ENCODE peak calls at places on chromosome 4, in four cellular contexts. One of them, this sample, is unnamed.

GRCh38 chr4:182555997-182556418 is 312.8 kb downstream of the TENM3 start:
- DNase-seq in glomerular endothelial cell: no peak
- DNase-seq in COR-L47: peak
- DNase-seq in hepatic stellate cell: peak
- DNase-seq in this sample: no peak

GRCh38 chr4:7918981-7919380 is 20.7 kb downstream of the AFAP1 start:
- DNase-seq in glomerular endothelial cell: no peak
- DNase-seq in COR-L47: no peak
- DNase-seq in hepatic stellate cell: no peak
- DNase-seq in this sample: no peak

GRCh38 chr4:54268151-54268550 is 39.1 kb downstream of the PDGFRA start:
- DNase-seq in glomerular endothelial cell: no peak
- DNase-seq in COR-L47: no peak
- DNase-seq in hepatic stellate cell: no peak
- DNase-seq in this sample: no peak

GRCh38 chr4:74772106-74772505 is 22.2 kb downstream of the BTC start:
- DNase-seq in glomerular endothelial cell: no peak
- DNase-seq in COR-L47: no peak
- DNase-seq in hepatic stellate cell: no peak
- DNase-seq in this sample: no peak

GRCh38 chr4:30744957-30745640 is 24.9 kb downstream of the PCDH7 start:
- DNase-seq in glomerular endothelial cell: no peak
- DNase-seq in COR-L47: no peak
- DNase-seq in hepatic stellate cell: no peak
- DNase-seq in this sample: no peak

GRCh38 chr4:82753725-82754410 is 44.7 kb downstream of the SCD5 start:
- DNase-seq in glomerular endothelial cell: no peak
- DNase-seq in COR-L47: no peak
- DNase-seq in hepatic stellate cell: no peak
- DNase-seq in this sample: no peak

GRCh38 chr4:128527356-128527755 is 239.7 kb upstream of the PGRMC2 start:
- DNase-seq in glomerular endothelial cell: no peak
- DNase-seq in COR-L47: no peak
- DNase-seq in hepatic stellate cell: no peak
- DNase-seq in this sample: no peak

GRCh38 chr4:17709760-17710068 is 71.7 kb downstream of the FAM184B start:
- DNase-seq in glomerular endothelial cell: no peak
- DNase-seq in COR-L47: no peak
- DNase-seq in hepatic stellate cell: no peak
- DNase-seq in this sample: no peak

GRCh38 chr4:150283689-150284088 is 205.4 kb downstream of the DCLK2 start:
- DNase-seq in glomerular endothelial cell: no peak
- DNase-seq in COR-L47: no peak
- DNase-seq in hepatic stellate cell: peak
- DNase-seq in this sample: peak

GRCh38 chr4:128675083-128675482 is 134.4 kb upstream of the JADE1 start:
- DNase-seq in glomerular endothelial cell: no peak
- DNase-seq in COR-L47: no peak
- DNase-seq in hepatic stellate cell: no peak
- DNase-seq in this sample: peak

GRCh38 chr4:53905935-53906377 is 158.4 kb downstream of the CHIC2 start:
- DNase-seq in glomerular endothelial cell: no peak
- DNase-seq in COR-L47: no peak
- DNase-seq in hepatic stellate cell: no peak
- DNase-seq in this sample: no peak

GRCh38 chr4:86155766-86156165 is 204.1 kb downstream of the MAPK10 start:
- DNase-seq in glomerular endothelial cell: no peak
- DNase-seq in COR-L47: no peak
- DNase-seq in hepatic stellate cell: no peak
- DNase-seq in this sample: no peak

GRCh38 chr4:41154814-41155177 is 59.5 kb downstream of the APBB2 start:
- DNase-seq in glomerular endothelial cell: no peak
- DNase-seq in COR-L47: no peak
- DNase-seq in hepatic stellate cell: no peak
- DNase-seq in this sample: peak

GRCh38 chr4:124631760-124632159 is 80.8 kb downstream of the ANKRD50 start:
- DNase-seq in glomerular endothelial cell: peak
- DNase-seq in COR-L47: no peak
- DNase-seq in hepatic stellate cell: peak
- DNase-seq in this sample: peak

GRCh38 chr4:105992641-105993305 is 97.5 kb downstream of the NPNT start:
- DNase-seq in glomerular endothelial cell: no peak
- DNase-seq in COR-L47: no peak
- DNase-seq in hepatic stellate cell: no peak
- DNase-seq in this sample: no peak

GRCh38 chr4:157014621-157015591 is 43.3 kb upstream of the PDGFC start:
- DNase-seq in glomerular endothelial cell: no peak
- DNase-seq in COR-L47: no peak
- DNase-seq in hepatic stellate cell: peak
- DNase-seq in this sample: peak

GRCh38 chr4:119498520-119498919 is 130.1 kb downstream of the PDE5A start:
- DNase-seq in glomerular endothelial cell: no peak
- DNase-seq in COR-L47: no peak
- DNase-seq in hepatic stellate cell: no peak
- DNase-seq in this sample: no peak

GRCh38 chr4:129172181-129172580 is 76.2 kb downstream of the C4orf33 start:
- DNase-seq in glomerular endothelial cell: no peak
- DNase-seq in COR-L47: no peak
- DNase-seq in hepatic stellate cell: no peak
- DNase-seq in this sample: no peak

GRCh38 chr4:168830777-168831512 is 179.1 kb downstream of the CBR4 start:
- DNase-seq in glomerular endothelial cell: no peak
- DNase-seq in COR-L47: no peak
- DNase-seq in hepatic stellate cell: no peak
- DNase-seq in this sample: no peak

GRCh38 chr4:145511913-145512522 is 30.4 kb downstream of the SMAD1 start:
- DNase-seq in glomerular endothelial cell: no peak
- DNase-seq in COR-L47: no peak
- DNase-seq in hepatic stellate cell: no peak
- DNase-seq in this sample: no peak